ENCODE peak calls at places on chromosomes 13 and 19, in six cellular contexts. K is H1, G is transverse colon, L is heart left ventricle, U is ovary, B is astrocyte of the spinal cord. R is an unnamed sample.

GRCh38 chr13:49869514-49869913 is 66.6 kb downstream of the SPRYD7 start:
- DNase-seq in K (peak), G (no peak), L (no peak), U (no peak), B (peak), R (peak)

GRCh38 chr13:70080030-70080429 is 27.6 kb upstream of the ATXN8OS start:
- DNase-seq in K (no peak), G (no peak), L (peak), U (no peak), B (no peak), R (no peak)

GRCh38 chr13:113187263-113187669 is 21.2 kb downstream of the PCID2 start:
- DNase-seq in K (no peak), G (peak), L (peak), U (no peak), B (peak), R (peak)

GRCh38 chr19:388691-389090 is 20.3 kb downstream of the C2CD4C start:
- DNase-seq in K (no peak), G (no peak), L (no peak), U (no peak), B (no peak), R (no peak)

GRCh38 chr13:29654807-29655547 is 59.5 kb upstream of the SLC7A1 start:
- DNase-seq in K (no peak), G (no peak), L (no peak), U (no peak), B (peak), R (peak)

GRCh38 chr19:10858204-10858828 is 10.1 kb downstream of the C19orf38 start:
- DNase-seq in K (no peak), G (no peak), L (no peak), U (no peak), B (no peak), R (peak)

GRCh38 chr13:114000151-114001040 is 26.5 kb upstream of the C13orf46 start:
- DNase-seq in K (no peak), G (no peak), L (no peak), U (no peak), B (no peak), R (no peak)

GRCh38 chr13:97261254-97262015 is 39.3 kb downstream of the MBNL2 start:
- DNase-seq in K (no peak), G (no peak), L (no peak), U (no peak), B (no peak), R (no peak)

GRCh38 chr13:92074658-92075057 is 676.2 kb downstream of the GPC5 start:
- DNase-seq in K (no peak), G (no peak), L (no peak), U (no peak), B (peak), R (no peak)

GRCh38 chr13:38514575-38514974 is 164.9 kb downstream of the UFM1 start:
- DNase-seq in K (no peak), G (no peak), L (no peak), U (no peak), B (no peak), R (no peak)

GRCh38 chr19:27776020-27776419 is 1436.9 kb downstream of the UQCRFS1 start:
- DNase-seq in K (no peak), G (no peak), L (no peak), U (no peak), B (peak), R (peak)

GRCh38 chr13:41613984-41614581 is 156.7 kb downstream of the RGCC start:
- DNase-seq in K (no peak), G (no peak), L (peak), U (peak), B (peak), R (peak)

GRCh38 chr13:88895261-88895941 is 1224.2 kb downstream of the SLITRK5 start:
- DNase-seq in K (no peak), G (no peak), L (no peak), U (no peak), B (no peak), R (no peak)

GRCh38 chr19:17863520-17864182 is 3.9 kb downstream of the RPL18A start:
- DNase-seq in K (no peak), G (no peak), L (no peak), U (no peak), B (no peak), R (no peak)

GRCh38 chr13:101341464-101341863 is 74.8 kb downstream of the NALCN start:
- DNase-seq in K (no peak), G (no peak), L (no peak), U (no peak), B (peak), R (peak)

GRCh38 chr19:49570138-49570856 is 10.1 kb downstream of the NOSIP start:
- DNase-seq in K (no peak), G (peak), L (peak), U (peak), B (peak), R (peak)

GRCh38 chr19:46489445-46490272 is 6.0 kb downstream of the PNMA8B start:
- DNase-seq in K (no peak), G (peak), L (peak), U (peak), B (peak), R (peak)

GRCh38 chr13:25371608-25372274 is at the start of gene ATP8A2:
- DNase-seq in K (no peak), G (no peak), L (no peak), U (no peak), B (no peak), R (no peak)
- H3K4me3 ChIP-seq in K (peak), G (peak), L (peak), U (no peak), B (peak), R (peak)

DNA sequence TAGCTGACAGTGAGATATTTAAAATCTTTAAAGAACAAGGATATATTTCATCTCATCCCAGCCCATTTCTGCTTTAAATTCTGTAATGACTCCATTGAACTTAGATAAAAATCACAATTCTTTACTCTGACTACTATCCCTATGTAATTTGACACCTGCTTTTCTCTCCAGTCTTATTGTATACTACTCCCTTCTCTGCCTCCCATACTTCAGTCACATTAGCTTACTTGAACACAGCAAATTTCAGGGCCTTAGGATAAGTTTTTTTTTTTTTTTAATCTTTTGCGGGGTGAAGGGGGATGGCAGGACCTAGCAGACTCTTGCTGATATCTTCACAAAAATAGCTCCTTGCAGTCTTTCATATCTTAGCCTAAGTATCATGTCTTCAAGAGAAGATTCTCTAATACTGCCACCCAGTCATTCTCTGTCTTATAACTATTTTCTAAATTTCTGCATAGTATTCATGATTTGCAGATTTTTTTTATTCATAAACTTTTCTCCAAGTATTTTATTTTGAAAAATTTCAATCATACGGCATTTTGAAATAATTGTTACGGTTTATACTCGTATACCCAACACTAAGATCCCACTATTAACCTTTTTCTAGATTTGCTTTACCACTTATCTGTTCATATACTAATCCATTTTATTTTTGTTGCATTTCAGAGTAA is 151.4 kb downstream of the PCCA start:
- DNase-seq in K (no peak), G (no peak), L (no peak), U (no peak), B (no peak), R (no peak)
- TF ChIP-seq CTCF in K (no peak), G (no peak), L (no peak), U (no peak), B (no peak), R (no peak)

DNA sequence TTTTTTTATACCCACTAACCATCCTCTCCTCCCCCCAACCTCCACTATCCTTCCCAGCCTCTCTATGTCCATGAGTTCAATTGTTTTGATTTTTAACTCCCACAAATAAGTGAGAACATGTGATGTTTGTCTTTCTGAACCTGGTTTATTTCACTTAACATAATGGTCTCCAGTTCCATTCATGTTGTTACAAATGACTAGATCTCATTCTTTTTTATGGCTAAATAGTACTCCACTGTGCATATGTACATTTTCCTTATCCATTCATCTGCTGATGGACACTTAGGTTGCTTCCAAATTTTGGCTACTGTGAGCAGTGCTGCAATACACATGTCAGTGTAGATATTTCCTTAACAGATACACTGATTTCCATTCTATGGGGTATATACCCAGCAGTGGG is 24.9 kb upstream of the ACP7 start:
- DNase-seq in K (no peak), G (no peak), L (no peak), U (no peak), B (no peak), R (no peak)
- H3K4me3 ChIP-seq in K (no peak), G (no peak), L (no peak), U (no peak), B (no peak), R (no peak)

GRCh38 chr19:55676384-55676783 is 1.4 kb downstream of the EPN1 start:
- DNase-seq in K (no peak), G (no peak), L (no peak), U (no peak), B (no peak), R (peak)
- TF ChIP-seq CTCF in K (no peak), G (no peak), L (peak), U (no peak), B (no peak), R (peak)

GRCh38 chr13:59478908-59479307 is 684.8 kb downstream of the DIAPH3 start:
- DNase-seq in K (no peak), G (no peak), L (no peak), U (no peak), B (no peak), R (no peak)
- H3K4me3 ChIP-seq in K (peak), G (no peak), L (no peak), U (no peak), B (no peak), R (no peak)

R was measured in fibroblast of the aortic adventitia.